ENCODE peak calls at places on chromosomes 6 and 20, in nine cellular contexts. T, S, A, R, U, P, J, W and F are unnamed samples.

GRCh38 chr6:36863670-36864540 is 10.7 kb downstream of the PPIL1 start:
- DNase-seq in R (no peak), T (no peak), S (no peak), U (no peak), P (no peak), A (no peak), W (no peak), J (no peak), F (no peak)

GRCh38 chr20:23776067-23776771 is 25.5 kb upstream of the CST1 start:
- DNase-seq in J (no peak), S (no peak), T (no peak), A (no peak), W (no peak), U (no peak), P (peak), R (no peak), F (no peak)

GRCh38 chr6:16503241-16503775 is 258.0 kb downstream of the ATXN1 start:
- DNase-seq in P (no peak), U (no peak), J (no peak), W (no peak), S (no peak), R (no peak), T (no peak), A (no peak), F (no peak)

GRCh38 chr6:133179483-133179882 is 61.7 kb upstream of the EYA4 start:
- DNase-seq in A (no peak), T (no peak), J (no peak), R (no peak), W (no peak), U (peak), S (no peak), P (no peak), F (no peak)

GRCh38 chr20:53652090-53652858 is 58.6 kb upstream of the ZNF217 start:
- DNase-seq in S (no peak), J (no peak), U (peak), T (no peak), P (no peak), W (no peak), A (no peak), R (no peak), F (no peak)

GRCh38 chr6:9761220-9761619 is 653.7 kb downstream of the TFAP2A start:
- DNase-seq in A (no peak), J (no peak), S (no peak), W (no peak), U (no peak), P (no peak), R (peak), T (no peak), F (no peak)

GRCh38 chr20:1469306-1469905 is 2.8 kb upstream of the NSFL1C start:
- DNase-seq in A (no peak), R (no peak), T (no peak), S (no peak), U (no peak), W (no peak), P (no peak), J (no peak), F (no peak)

GRCh38 chr6:3778701-3779573 is 27.4 kb upstream of the PXDC1 start:
- DNase-seq in J (no peak), T (no peak), W (no peak), P (no peak), R (no peak), U (no peak), A (no peak), S (no peak), F (no peak)

GRCh38 chr20:52494244-52494643 is 302.7 kb upstream of the ZFP64 start:
- DNase-seq in R (peak), J (no peak), U (no peak), T (no peak), S (no peak), A (peak), P (no peak), W (no peak), F (no peak)

GRCh38 chr6:13419422-13419821 is 68.0 kb downstream of the GFOD1 start:
- DNase-seq in R (no peak), P (no peak), S (no peak), J (no peak), W (no peak), T (no peak), U (no peak), A (no peak), F (no peak)

GRCh38 chr6:35040398-35040797 is 100.7 kb downstream of the TCP11 start:
- DNase-seq in S (no peak), J (no peak), U (no peak), P (no peak), R (no peak), T (no peak), A (no peak), W (no peak), F (no peak)

GRCh38 chr20:33551778-33552177 is 61.9 kb downstream of the CBFA2T2 start:
- DNase-seq in A (no peak), T (no peak), P (no peak), U (no peak), S (no peak), W (no peak), J (no peak), R (no peak), F (no peak)

GRCh38 chr6:144781836-144782235 is 496.7 kb downstream of the UTRN start:
- DNase-seq in R (no peak), T (no peak), A (no peak), S (no peak), U (no peak), W (no peak), J (no peak), P (no peak), F (no peak)

GRCh38 chr6:84193140-84193708 is 34.2 kb downstream of the CEP162 start:
- DNase-seq in T (no peak), W (no peak), A (peak), U (no peak), R (peak), J (no peak), P (no peak), S (no peak), F (no peak)

GRCh38 chr6:114194362-114195343 is 148.2 kb downstream of the HS3ST5 start:
- DNase-seq in R (peak), W (no peak), J (no peak), T (no peak), P (no peak), S (no peak), A (peak), U (no peak), F (no peak)

GRCh38 chr6:128499079-128499705 is 21.2 kb downstream of the PTPRK start:
- DNase-seq in W (no peak), P (no peak), S (no peak), R (no peak), A (no peak), T (no peak), U (no peak), J (no peak), F (no peak)

GRCh38 chr6:159608961-159609673 is 83.9 kb downstream of the SOD2 start:
- DNase-seq in W (peak), S (peak), R (peak), A (peak), J (no peak), T (no peak), P (peak), U (no peak), F (no peak)

GRCh38 chr20:13009682-13010406 is 1.1 kb downstream of the SPTLC3 start:
- DNase-seq in R (peak), S (no peak), P (no peak), U (no peak), W (peak), J (no peak), A (peak), T (no peak), F (no peak)

GRCh38 chr6:157965387-157965786 is 16.3 kb upstream of the SYNJ2 start:
- DNase-seq in A (no peak), T (no peak), R (no peak), S (no peak), W (no peak), J (no peak), U (no peak), P (no peak), F (no peak)

GRCh38 chr20:58407966-58408557 is 19.0 kb downstream of the VAPB start:
- DNase-seq in W (no peak), A (no peak), R (no peak), T (no peak), P (no peak), S (no peak), J (no peak), U (no peak), F (no peak)

GRCh38 chr20:23451956-23452487 is 654 bp downstream of the CST11 start:
- DNase-seq in J (no peak), A (no peak), P (no peak), R (peak), U (no peak), T (no peak), S (no peak), W (no peak), F (no peak)

GRCh38 chr20:47411161-47411560 is 54.7 kb upstream of the ZMYND8 start:
- DNase-seq in S (no peak), U (no peak), W (no peak), R (peak), J (peak), T (no peak), P (no peak), A (peak), F (no peak)

GRCh38 chr6:33905081-33905609 is 101.3 kb upstream of the MLN start:
- DNase-seq in S (no peak), T (no peak), P (no peak), U (no peak), A (no peak), J (no peak), R (no peak), W (no peak), F (no peak)

GRCh38 chr6:108732101-108732870 is 115.9 kb upstream of the ARMC2 start:
- DNase-seq in A (peak), J (no peak), P (no peak), U (no peak), W (no peak), T (no peak), R (peak), S (no peak), F (no peak)

GRCh38 chr6:17703256-17703694 is 3.5 kb downstream of the NUP153 start:
- DNase-seq in A (peak), P (no peak), S (no peak), W (peak), U (no peak), J (no peak), R (peak), T (no peak), F (no peak)

GRCh38 chr6:130147151-130147550 is 75.6 kb downstream of the SAMD3 start:
- DNase-seq in J (no peak), W (no peak), U (no peak), P (no peak), T (no peak), A (no peak), R (no peak), S (peak), F (no peak)

GRCh38 chr6:105359419-105360366 is 43.2 kb downstream of the PREP start:
- DNase-seq in P (no peak), A (peak), S (no peak), W (no peak), J (no peak), R (peak), T (no peak), U (no peak), F (no peak)

GRCh38 chr20:5781798-5782750 is 31.9 kb downstream of the SHLD1 start:
- DNase-seq in W (no peak), P (no peak), T (no peak), U (no peak), A (no peak), R (no peak), J (no peak), S (no peak), F (no peak)

GRCh38 chr6:1208876-1209275 is 103.0 kb upstream of the FOXQ1 start:
- DNase-seq in W (no peak), A (peak), S (no peak), R (peak), U (no peak), J (no peak), P (no peak), T (no peak), F (no peak)

GRCh38 chr6:87700729-87701675 is 1.0 kb downstream of the AKIRIN2 start:
- DNase-seq in J (no peak), A (peak), U (peak), S (peak), T (peak), W (peak), P (no peak), R (peak), F (no peak)

GRCh38 chr20:46551508-46552280 is 1.2 kb upstream of the OCSTAMP start:
- DNase-seq in U (no peak), R (no peak), P (peak), S (no peak), T (no peak), W (no peak), J (no peak), A (no peak), F (no peak)